ENCODE peak calls at places on chromosomes 7 and 10, in seven cellular contexts. Z is IMR-90, F is neuronal stem cell, R is H9, X is trophoblast cell, D is mesenchymal stem cell, W is H1. K is an unnamed sample.

GRCh38 chr7:81256991-81257390 is 338.1 kb upstream of the SEMA3C start:
- DNase-seq in Z (peak), F (no peak), R (no peak), X (peak), D (peak), W (peak), K (peak)

GRCh38 chr7:99679400-99680191 is at the start of gene CYP3A5:
- DNase-seq in Z (no peak), F (no peak), R (no peak), X (no peak), D (peak), W (no peak), K (no peak)

GRCh38 chr7:126667742-126668366 is 584.9 kb downstream of the GRM8 start:
- DNase-seq in Z (no peak), F (no peak), R (no peak), X (no peak), D (no peak), W (no peak), K (no peak)

GRCh38 chr7:57425969-57426628 is 23.9 kb upstream of the ZNF716 start:
- DNase-seq in Z (no peak), F (no peak), R (no peak), X (peak), D (no peak), W (no peak), K (no peak)

GRCh38 chr7:130973637-130974036 is 239.6 kb upstream of the KLF14 start:
- DNase-seq in Z (no peak), F (no peak), R (no peak), X (no peak), D (no peak), W (no peak), K (no peak)

GRCh38 chr10:111551001-111551400 is 474.2 kb downstream of the ADRA2A start:
- DNase-seq in Z (no peak), F (no peak), R (no peak), X (no peak), D (peak), W (no peak), K (no peak)

GRCh38 chr10:103892181-103892580 is 25.8 kb downstream of the STN1 start:
- DNase-seq in Z (no peak), F (no peak), R (no peak), X (peak), D (no peak), W (no peak), K (no peak)

GRCh38 chr10:100826983-100827818 is 81.8 kb downstream of the PAX2 start:
- DNase-seq in Z (no peak), F (no peak), R (peak), X (no peak), D (no peak), W (no peak), K (peak)

GRCh38 chr7:128701062-128701785 is 29.1 kb downstream of the GARIN1A start:
- DNase-seq in Z (no peak), F (no peak), R (peak), X (peak), D (no peak), W (no peak), K (no peak)

GRCh38 chr10:130519791-130520190 is 383.6 kb downstream of the GLRX3 start:
- DNase-seq in Z (no peak), F (no peak), R (no peak), X (no peak), D (no peak), W (no peak), K (no peak)

GRCh38 chr10:127044191-127044590 is 139.0 kb downstream of the DOCK1 start:
- DNase-seq in Z (no peak), F (no peak), R (no peak), X (peak), D (no peak), W (no peak), K (no peak)

GRCh38 chr10:116158036-116158435 is 115.0 kb downstream of the GFRA1 start:
- DNase-seq in Z (no peak), F (no peak), R (no peak), X (no peak), D (no peak), W (no peak), K (no peak)

GRCh38 chr7:258476-259190 is 31.3 kb upstream of the FOXL3 start:
- DNase-seq in Z (no peak), F (no peak), R (no peak), X (no peak), D (no peak), W (no peak), K (no peak)

GRCh38 chr7:150781016-150781415 is 19.1 kb downstream of the TMEM176B start:
- DNase-seq in Z (peak), F (no peak), R (no peak), X (peak), D (peak), W (no peak), K (no peak)

GRCh38 chr7:142914121-142914520 is 19.4 kb downstream of the TRPV5 start:
- DNase-seq in Z (no peak), F (no peak), R (no peak), X (no peak), D (no peak), W (no peak), K (no peak)

GRCh38 chr10:30413996-30414576 is 19.9 kb upstream of the MAP3K8 start:
- DNase-seq in Z (peak), F (no peak), R (no peak), X (peak), D (peak), W (no peak), K (peak)

GRCh38 chr10:30420266-30420665 is 13.7 kb upstream of the MAP3K8 start:
- DNase-seq in Z (no peak), F (no peak), R (no peak), X (no peak), D (no peak), W (no peak), K (no peak)

GRCh38 chr10:30415613-30416012 is 18.4 kb upstream of the MAP3K8 start:
- DNase-seq in Z (no peak), F (no peak), R (no peak), X (no peak), D (no peak), W (no peak), K (no peak)

GRCh38 chr10:30420774-30421173 is 13.2 kb upstream of the MAP3K8 start:
- DNase-seq in Z (no peak), F (no peak), R (no peak), X (no peak), D (no peak), W (no peak), K (no peak)

DNA sequence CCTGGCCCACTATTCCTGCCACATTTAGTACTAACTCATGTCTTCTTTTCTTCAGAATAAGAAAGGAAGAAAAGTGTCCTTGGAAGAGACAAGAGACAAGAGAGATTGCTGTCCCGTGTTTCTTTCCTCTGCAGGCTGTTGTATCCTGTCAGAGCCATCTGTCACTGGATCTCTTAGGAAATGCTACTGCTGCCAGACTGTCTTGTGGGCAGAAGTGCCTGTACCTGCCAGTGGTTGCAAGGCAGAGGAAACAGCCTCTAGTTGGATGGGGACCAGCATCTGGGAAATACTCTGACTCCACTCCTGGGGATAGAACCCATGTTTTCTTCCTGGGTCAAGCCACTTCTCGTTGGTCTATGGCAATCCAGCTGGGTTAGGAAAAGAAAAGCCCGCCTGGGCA is 16.7 kb upstream of the MAP3K8 start:
- DNase-seq in Z (no peak), F (no peak), R (no peak), X (no peak), D (no peak), W (no peak), K (no peak)
- H3K27ac ChIP-seq in Z (no peak), F (no peak), R (no peak), X (no peak), D (no peak), W (no peak), K (no peak)

GRCh38 chr7:2145835-2146580 is 86.7 kb downstream of the MAD1L1 start:
- DNase-seq in Z (no peak), F (no peak), R (no peak), X (no peak), D (no peak), W (no peak), K (no peak)

GRCh38 chr7:2144926-2145325 is 87.8 kb downstream of the MAD1L1 start:
- DNase-seq in Z (no peak), F (no peak), R (no peak), X (no peak), D (no peak), W (no peak), K (no peak)

GRCh38 chr7:2148189-2148588 is 84.6 kb downstream of the MAD1L1 start:
- DNase-seq in Z (no peak), F (no peak), R (no peak), X (no peak), D (no peak), W (no peak), K (no peak)

GRCh38 chr7:2148814-2149213 is 83.9 kb downstream of the MAD1L1 start:
- DNase-seq in Z (no peak), F (no peak), R (no peak), X (no peak), D (no peak), W (no peak), K (no peak)

DNA sequence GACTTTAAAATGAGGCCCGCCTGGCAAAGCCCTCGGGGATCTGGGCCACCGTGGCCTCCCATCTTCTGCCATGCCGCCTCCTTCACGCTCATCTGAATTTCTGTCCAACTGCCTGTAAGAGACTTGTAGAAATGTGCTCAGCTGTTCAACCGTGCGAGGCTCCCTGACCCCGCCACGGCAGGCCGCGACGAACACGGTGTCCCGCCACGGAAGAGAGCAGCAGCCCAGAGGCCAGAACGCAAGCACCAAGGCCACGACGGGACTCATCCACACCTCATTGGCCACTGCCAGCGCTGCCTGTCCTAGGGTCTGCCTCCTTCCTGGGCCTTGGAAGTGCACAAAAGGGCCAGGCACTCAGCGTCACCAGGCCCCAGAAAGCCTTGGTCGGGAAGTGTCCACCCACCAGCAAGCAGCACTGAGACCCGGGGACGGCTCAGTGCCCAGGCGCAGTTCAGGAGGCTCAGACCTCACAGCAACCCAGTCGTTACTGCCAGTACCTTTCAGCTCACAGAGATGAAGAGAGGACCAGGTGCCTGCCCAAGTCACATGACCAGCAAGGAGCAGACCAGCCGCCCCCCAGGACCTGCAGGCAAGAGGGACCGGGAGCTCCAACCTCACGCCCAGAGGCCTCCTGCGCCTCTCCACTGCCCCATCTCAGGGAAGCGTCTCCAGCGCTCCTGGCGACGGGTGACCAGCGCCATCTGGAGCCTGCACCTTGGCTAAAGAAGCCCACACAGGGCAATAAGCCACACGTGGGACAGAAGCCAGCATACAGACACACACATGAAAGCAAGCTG is 85.9 kb downstream of the MAD1L1 start:
- DNase-seq in Z (no peak), F (no peak), R (no peak), X (no peak), D (no peak), W (no peak), K (no peak)
- H2BK5ac ChIP-seq in Z (no peak), F (no peak), R (no peak), X (no peak), D (no peak), W (no peak), K (no peak)

GRCh38 chr10:22600516-22600915 is 113.9 kb downstream of the PIP4K2A start:
- DNase-seq in Z (no peak), F (no peak), R (no peak), X (no peak), D (no peak), W (no peak), K (no peak)

GRCh38 chr10:22601618-22602017 is 112.8 kb downstream of the PIP4K2A start:
- DNase-seq in Z (no peak), F (no peak), R (no peak), X (no peak), D (no peak), W (no peak), K (no peak)

GRCh38 chr10:22598488-22598887 is 115.9 kb downstream of the PIP4K2A start:
- DNase-seq in Z (no peak), F (no peak), R (no peak), X (no peak), D (peak), W (no peak), K (no peak)

GRCh38 chr10:22599048-22599561 is 115.3 kb downstream of the PIP4K2A start:
- DNase-seq in Z (peak), F (no peak), R (no peak), X (peak), D (peak), W (no peak), K (no peak)

DNA sequence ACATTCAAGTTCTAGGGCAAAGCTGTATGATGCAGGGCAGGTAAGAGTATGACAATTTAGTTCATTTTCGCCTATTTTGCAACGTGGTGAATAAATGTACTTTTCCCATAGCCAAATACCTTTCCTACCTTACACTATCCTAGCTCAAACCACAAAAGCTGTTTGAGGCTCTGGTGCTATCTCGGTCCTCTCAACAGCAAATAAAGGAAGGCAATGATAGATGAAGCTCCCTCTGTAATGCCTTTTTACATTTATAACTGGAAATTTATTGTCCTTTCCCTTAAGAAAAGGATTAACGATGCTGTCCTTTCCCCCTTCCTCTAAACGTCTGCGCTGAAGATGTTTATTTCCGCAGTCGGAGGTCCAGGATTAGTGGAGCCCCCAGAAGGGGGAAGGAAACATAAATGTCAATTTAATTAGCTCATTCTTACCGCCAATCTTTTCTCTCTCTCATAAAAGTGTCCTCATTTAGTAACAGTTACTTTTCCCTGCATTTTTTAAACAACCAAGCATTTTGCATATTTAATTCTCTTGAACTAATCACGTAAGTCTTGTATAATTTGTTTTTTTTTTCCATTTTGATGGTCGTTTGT is 114.6 kb downstream of the PIP4K2A start:
- DNase-seq in Z (no peak), F (no peak), R (no peak), X (no peak), D (no peak), W (no peak), K (no peak)
- H3K27ac ChIP-seq in Z (peak), F (no peak), R (no peak), X (no peak), D (peak), W (no peak), K (no peak)

GRCh38 chr10:77661100-77661499 is 23.5 kb upstream of the KCNMA1 start:
- DNase-seq in Z (no peak), F (no peak), R (no peak), X (no peak), D (no peak), W (no peak), K (peak)
- H2BK5ac ChIP-seq in Z (no peak), F (no peak), R (no peak), X (peak), D (no peak), W (no peak), K (no peak)

GRCh38 chr7:123645516-123645915 is 10.2 kb upstream of the LMOD2 start:
- DNase-seq in Z (no peak), F (no peak), R (no peak), X (no peak), D (no peak), W (no peak), K (no peak)

GRCh38 chr7:123640583-123640982 is 15.1 kb upstream of the LMOD2 start:
- DNase-seq in Z (no peak), F (no peak), R (no peak), X (no peak), D (no peak), W (no peak), K (no peak)

GRCh38 chr7:123639646-123640045 is 16.0 kb upstream of the LMOD2 start:
- DNase-seq in Z (no peak), F (no peak), R (no peak), X (no peak), D (no peak), W (no peak), K (no peak)

GRCh38 chr7:123643495-123644428 is 11.9 kb upstream of the LMOD2 start:
- DNase-seq in Z (peak), F (peak), R (peak), X (peak), D (peak), W (peak), K (peak)

GRCh38 chr7:123641901-123642300 is 13.8 kb upstream of the LMOD2 start:
- DNase-seq in Z (no peak), F (no peak), R (no peak), X (peak), D (no peak), W (no peak), K (no peak)
- H3K27ac ChIP-seq in Z (no peak), F (no peak), R (no peak), X (no peak), D (no peak), W (no peak), K (no peak)

GRCh38 chr7:66627876-66628360 is 763 bp upstream of the KCTD7 start:
- DNase-seq in Z (no peak), F (no peak), R (no peak), X (peak), D (no peak), W (no peak), K (no peak)
- H2BK5ac ChIP-seq in Z (peak), F (peak), R (no peak), X (peak), D (peak), W (peak), K (no peak)